ENCODE peak calls at places on chromosomes 2 and 18, in nine cellular contexts. R is H9; A is AG09319; K is stimulated activated naive CD4-positive, alpha-beta T cell treated with Interleukin-2 at 50 U/mL for 16 hours; H is MV-4-11; J is activated naive CD4-positive, alpha-beta T cell treated with anti-CD3 and anti-CD28 coated beads, Interleukin-2, amount 50 U/mL, for 16 hours; B is COLO829; X is CD8-positive, alpha-beta T cell; Y is H54. G is an unnamed sample.

GRCh38 chr2:185221-185620 is 78.6 kb downstream of the SH3YL1 start:
- DNase-seq in K (no peak), Y (no peak), R (no peak), A (no peak), B (no peak), H (no peak), X (no peak), J (no peak), G (no peak)

GRCh38 chr2:2646312-2647051 is 315.4 kb upstream of the MYT1L start:
- DNase-seq in H (no peak), X (peak), Y (no peak), R (no peak), A (no peak), J (peak), K (no peak), B (no peak), G (peak)

GRCh38 chr2:158994920-158995676 is 26.7 kb downstream of the TANC1 start:
- DNase-seq in K (no peak), R (no peak), B (no peak), A (no peak), J (no peak), Y (no peak), H (no peak), X (no peak), G (no peak)

GRCh38 chr2:151669585-151670081 is 64.6 kb downstream of the NEB start:
- DNase-seq in X (peak), H (no peak), J (no peak), R (no peak), B (no peak), K (peak), A (no peak), Y (no peak), G (no peak)

GRCh38 chr2:74291891-74292621 is 51.2 kb downstream of the SLC4A5 start:
- DNase-seq in Y (no peak), H (no peak), J (no peak), B (no peak), A (no peak), K (no peak), R (no peak), X (no peak), G (no peak)

GRCh38 chr2:201675454-201675853 is 23.0 kb downstream of the MPP4 start:
- DNase-seq in J (no peak), B (no peak), Y (no peak), R (no peak), K (no peak), X (no peak), A (no peak), H (no peak), G (no peak)

GRCh38 chr2:195658541-195658890 is 1.5 kb downstream of the SLC39A10 start:
- DNase-seq in B (no peak), K (no peak), A (no peak), Y (peak), J (no peak), R (no peak), X (no peak), H (peak), G (no peak)

GRCh38 chr2:240139666-240140393 is 628 bp downstream of the OTOS start:
- DNase-seq in B (no peak), K (no peak), J (peak), A (no peak), R (no peak), X (no peak), Y (no peak), H (no peak), G (peak)

GRCh38 chr2:73106791-73107190 is 6.0 kb downstream of the RAB11FIP5 start:
- DNase-seq in A (no peak), X (no peak), Y (no peak), R (no peak), B (no peak), K (no peak), H (no peak), J (no peak), G (no peak)

GRCh38 chr2:127609031-127609751 is 36.8 kb upstream of the GPR17 start:
- DNase-seq in J (no peak), R (no peak), H (no peak), K (no peak), A (no peak), B (no peak), Y (no peak), X (no peak), G (peak)

GRCh38 chr18:54130177-54130576 is 94.3 kb downstream of the MBD2 start:
- DNase-seq in X (no peak), A (no peak), R (no peak), H (no peak), Y (no peak), J (no peak), B (no peak), K (no peak), G (no peak)

GRCh38 chr2:216350214-216350789 is 22.0 kb downstream of the MARCHF4 start:
- DNase-seq in K (peak), A (no peak), Y (peak), R (no peak), B (no peak), J (no peak), H (no peak), X (peak), G (peak)

GRCh38 chr2:236360486-236360885 is 96.3 kb upstream of the ASB18 start:
- DNase-seq in K (no peak), B (no peak), H (no peak), X (no peak), J (no peak), Y (no peak), A (no peak), R (peak), G (no peak)

GRCh38 chr18:73848656-73849055 is 299.0 kb downstream of the FBXO15 start:
- DNase-seq in R (no peak), H (no peak), J (no peak), A (peak), B (peak), X (no peak), K (no peak), Y (no peak), G (no peak)

GRCh38 chr2:239282448-239283287 is 118.2 kb downstream of the HDAC4 start:
- DNase-seq in H (no peak), Y (no peak), X (no peak), A (no peak), R (no peak), J (no peak), B (no peak), K (no peak), G (no peak)

GRCh38 chr2:54613361-54613760 is 110.1 kb upstream of the EML6 start:
- DNase-seq in K (no peak), H (no peak), A (no peak), J (no peak), R (no peak), X (no peak), B (no peak), Y (no peak), G (no peak)

GRCh38 chr2:174717273-174717672 is 47.0 kb downstream of the CHRNA1 start:
- DNase-seq in A (no peak), Y (no peak), K (peak), R (no peak), J (no peak), B (no peak), H (peak), X (no peak), G (no peak)

GRCh38 chr2:100976634-100977391 is 25.3 kb upstream of the RPL31 start:
- DNase-seq in H (peak), J (no peak), Y (peak), R (no peak), K (no peak), B (no peak), A (no peak), X (no peak), G (no peak)

GRCh38 chr2:222909276-222909675 is 48.4 kb downstream of the ACSL3 start:
- DNase-seq in X (no peak), K (no peak), R (no peak), Y (no peak), B (no peak), A (no peak), J (no peak), H (no peak), G (no peak)

GRCh38 chr2:241965931-241966412 is 96.4 kb downstream of the RTP5 start:
- DNase-seq in X (peak), A (peak), Y (peak), R (peak), J (peak), H (peak), K (peak), B (peak), G (peak)

GRCh38 chr18:8391068-8391467 is 218.2 kb upstream of the RAB12 start:
- DNase-seq in X (no peak), Y (no peak), R (no peak), B (no peak), K (no peak), A (no peak), H (no peak), J (no peak), G (no peak)